ENCODE peak calls at places on chromosomes 13 and 19, in seven cellular contexts. Q is stomach, F is GM12892, U is esophagus squamous epithelium, V is Peyer's patch, I is transverse colon, Z is H54. G is an unnamed sample.

GRCh38 chr13:112756511-112756966 is 66.7 kb downstream of the ATP11A start:
- DNase-seq in Z (no peak), Q (no peak), F (no peak), U (no peak), I (no peak), V (no peak), G (no peak)

GRCh38 chr13:47337781-47338507 is 441.1 kb upstream of the HTR2A start:
- DNase-seq in U (no peak), Q (no peak), I (no peak), V (no peak), F (no peak), Z (no peak), G (no peak)

GRCh38 chr13:22740264-22740663 is 440.5 kb upstream of the SGCG start:
- DNase-seq in U (no peak), V (no peak), Z (no peak), I (no peak), F (no peak), Q (no peak), G (no peak)

GRCh38 chr19:35346193-35347052 is 1.3 kb upstream of the FFAR1 start:
- DNase-seq in Q (peak), U (no peak), V (peak), Z (no peak), I (peak), F (peak), G (no peak)

GRCh38 chr13:88066847-88067246 is 395.7 kb downstream of the SLITRK5 start:
- DNase-seq in F (no peak), I (no peak), V (no peak), U (no peak), Q (no peak), Z (no peak), G (no peak)

GRCh38 chr19:52010674-52011073 is 2.7 kb upstream of the ZNF615 start:
- DNase-seq in F (no peak), Z (no peak), U (no peak), V (no peak), I (no peak), Q (no peak), G (no peak)

GRCh38 chr19:38149597-38149996 is 74.4 kb downstream of the DPF1 start:
- DNase-seq in I (no peak), Z (no peak), V (no peak), Q (no peak), F (no peak), U (no peak), G (no peak)

GRCh38 chr19:35095667-35096368 is 19.8 kb upstream of the FXYD3 start:
- DNase-seq in F (no peak), I (no peak), V (no peak), Q (no peak), Z (no peak), U (no peak), G (no peak)

GRCh38 chr13:23098508-23098907 is 82.3 kb upstream of the SGCG start:
- DNase-seq in V (no peak), F (no peak), I (no peak), Q (no peak), Z (no peak), U (no peak), G (no peak)

GRCh38 chr19:16524991-16525734 is 17.1 kb downstream of the CHERP start:
- DNase-seq in U (no peak), F (no peak), I (no peak), Q (no peak), Z (no peak), V (no peak), G (no peak)

GRCh38 chr19:16527334-16527935 is 14.8 kb downstream of the CHERP start:
- DNase-seq in Z (no peak), F (no peak), V (no peak), U (no peak), I (no peak), Q (no peak), G (no peak)

GRCh38 chr19:16527971-16528521 is 14.2 kb downstream of the CHERP start:
- DNase-seq in Q (peak), U (no peak), V (peak), Z (no peak), F (no peak), I (no peak), G (no peak)

GRCh38 chr19:16522559-16523377 is 19.5 kb downstream of the CHERP start:
- DNase-seq in Q (no peak), U (no peak), Z (no peak), I (no peak), F (no peak), V (no peak), G (no peak)

DNA sequence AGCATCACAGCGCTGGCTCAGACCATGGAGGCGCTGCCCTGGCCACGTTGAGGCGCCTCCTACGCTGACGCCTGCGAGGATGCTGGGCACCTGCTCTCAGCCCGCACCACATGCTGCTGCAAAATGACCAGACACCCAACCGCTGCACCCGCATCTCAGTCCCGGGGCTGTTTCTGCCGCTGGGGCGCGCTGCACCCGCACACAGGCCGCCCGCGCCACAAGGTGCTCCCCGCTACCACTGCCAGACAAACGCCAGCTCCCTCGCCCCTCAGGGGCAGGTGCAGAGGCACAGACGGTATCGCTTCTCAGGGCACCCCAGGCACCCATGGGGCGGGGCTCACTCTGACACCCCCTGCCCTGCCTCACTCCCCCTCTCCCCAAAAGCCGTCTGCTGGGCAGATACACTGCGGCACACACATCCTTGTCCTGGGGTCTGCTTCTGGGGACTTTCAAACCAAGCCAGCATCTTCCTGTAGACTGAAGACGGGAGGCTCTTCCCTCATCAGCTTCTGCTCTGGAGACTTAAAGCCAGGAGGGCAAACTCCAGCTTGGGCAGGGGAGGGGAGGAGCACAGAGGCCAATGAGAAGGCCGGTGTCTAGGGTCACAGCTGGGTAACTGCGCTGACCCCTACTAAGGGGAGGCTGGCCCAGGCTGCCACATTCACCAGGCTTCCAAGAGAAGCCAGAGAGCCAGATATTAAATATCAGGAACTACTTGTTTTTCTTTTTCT is 16.3 kb downstream of the CHERP start:
- DNase-seq in V (no peak), I (no peak), Z (no peak), Q (no peak), F (no peak), U (no peak), G (no peak)
- TF ChIP-seq POLR2A in V (no peak), I (no peak), Z (no peak), Q (no peak), F (no peak), U (no peak), G (no peak)

GRCh38 chr19:3572855-3573161 is at the start of gene HMG20B:
- DNase-seq in V (no peak), F (no peak), I (no peak), U (no peak), Q (no peak), Z (no peak), G (no peak)

GRCh38 chr19:3575260-3575741 is 2.6 kb downstream of the HMG20B start:
- DNase-seq in I (no peak), Q (peak), Z (no peak), F (no peak), U (no peak), V (no peak), G (no peak)

GRCh38 chr19:3573162-3573857 is 566 bp downstream of the HMG20B start:
- DNase-seq in I (no peak), V (no peak), U (no peak), Q (peak), F (no peak), Z (no peak), G (no peak)

GRCh38 chr19:3572132-3572854 is 451 bp upstream of the HMG20B start:
- DNase-seq in U (peak), V (peak), I (peak), F (peak), Q (peak), Z (peak), G (peak)

GRCh38 chr19:3573858-3574637 is 1.3 kb downstream of the HMG20B start:
- DNase-seq in I (peak), Q (peak), V (peak), U (peak), F (peak), Z (peak), G (peak)
- TF ChIP-seq POLR2A in I (no peak), Q (no peak), V (no peak), U (no peak), F (no peak), Z (no peak), G (no peak)

GRCh38 chr19:4067396-4068057 is 828 bp upstream of the ZBTB7A start:
- DNase-seq in I (no peak), F (no peak), Q (no peak), U (no peak), Z (no peak), V (no peak), G (no peak)
- TF ChIP-seq POLR2A in I (peak), F (no peak), Q (no peak), U (peak), Z (no peak), V (peak), G (peak)

GRCh38 chr19:12035220-12036172 is at the start of gene ZNF433:
- DNase-seq in Z (peak), F (peak), I (peak), V (peak), U (no peak), Q (peak), G (peak)
- TF ChIP-seq POLR2A in Z (peak), F (peak), I (peak), V (no peak), U (peak), Q (no peak), G (peak)

DNA sequence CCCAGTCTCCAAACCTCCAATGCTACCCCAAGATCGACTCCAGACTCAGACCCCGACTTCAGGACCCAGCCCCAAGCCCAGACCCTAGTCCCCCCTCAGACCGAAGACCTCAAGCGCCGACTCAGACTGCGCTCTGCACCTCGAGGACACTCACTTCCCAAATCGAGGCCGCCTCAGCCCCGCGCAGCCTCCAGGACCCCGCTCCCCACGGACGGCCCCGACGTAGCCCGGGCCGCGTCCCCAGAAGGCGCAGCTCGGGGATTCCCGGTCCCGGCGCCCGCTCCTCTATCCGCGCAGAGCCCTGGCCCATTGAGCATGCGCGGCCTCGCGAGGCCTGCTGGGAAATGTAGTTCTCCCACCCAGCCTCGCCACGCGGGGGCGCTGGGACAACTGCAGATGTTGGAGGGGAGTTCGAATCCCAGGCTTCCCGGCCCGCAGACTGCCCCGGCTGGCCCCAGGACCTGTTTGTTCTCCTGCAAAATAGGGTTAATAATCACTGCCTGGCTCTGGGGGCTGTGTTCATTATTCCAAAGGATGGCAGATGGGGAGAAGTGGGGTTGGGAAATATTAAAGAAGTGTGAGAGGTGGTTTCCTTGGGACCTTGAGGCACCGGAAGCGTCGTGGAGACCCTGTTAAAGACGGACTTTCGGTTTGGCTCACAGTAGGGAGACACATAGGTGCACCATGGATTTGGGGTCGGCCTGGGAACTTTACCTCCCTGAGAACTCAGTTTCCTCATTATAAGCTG is at the start of gene APBA3:
- DNase-seq in I (peak), V (peak), F (peak), U (peak), Z (peak), Q (peak), G (peak)
- TF ChIP-seq POLR2A in I (peak), V (peak), F (peak), U (peak), Z (peak), Q (no peak), G (peak)

DNA sequence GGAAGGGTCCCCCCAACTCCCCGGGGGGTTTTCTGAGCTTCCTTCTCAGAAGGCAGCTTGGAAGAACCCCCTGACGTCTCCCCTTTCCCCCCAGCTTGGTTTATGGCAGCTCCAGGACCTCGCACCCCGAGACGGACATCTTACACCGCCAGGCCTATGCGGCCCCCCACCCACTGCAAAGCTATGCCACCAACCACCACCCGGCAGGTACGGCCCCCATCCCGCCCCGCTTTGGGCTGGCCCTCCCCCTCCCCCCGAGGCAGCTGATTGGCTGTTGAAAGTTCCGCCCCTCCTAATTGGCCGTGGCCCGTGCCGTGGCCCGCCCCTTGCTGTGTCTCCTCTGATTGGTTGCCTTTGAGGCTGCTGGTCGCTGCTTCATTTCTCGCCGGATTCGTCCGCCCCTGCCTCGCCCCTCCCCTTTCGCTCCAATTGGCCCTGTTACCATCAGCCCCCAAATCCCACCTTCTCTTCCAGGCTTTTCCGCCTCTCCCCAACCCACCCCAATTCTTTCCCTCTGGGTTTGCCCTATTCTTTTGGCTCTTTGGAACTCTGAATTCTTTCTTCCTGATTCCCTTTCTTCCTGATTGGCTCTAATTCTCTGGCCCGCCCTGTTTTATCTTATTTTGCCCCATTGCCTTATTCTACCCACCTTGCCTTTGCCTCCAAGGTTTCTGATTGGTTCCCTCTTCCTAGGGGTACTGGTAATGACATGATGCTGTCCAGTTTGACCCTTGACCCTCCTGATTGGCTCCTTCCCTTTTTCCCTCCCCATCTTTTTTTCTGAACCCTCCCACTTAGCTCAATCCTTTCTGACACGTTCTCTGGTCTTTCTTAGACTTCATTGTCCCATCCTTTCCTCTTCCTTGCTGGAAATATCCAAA is 2.5 kb downstream of the PRR12 start:
- DNase-seq in F (peak), Z (peak), I (peak), Q (peak), U (peak), V (peak), G (peak)
- TF ChIP-seq POLR2A in F (no peak), Z (no peak), I (no peak), Q (no peak), U (no peak), V (no peak), G (peak)

GRCh38 chr19:48878219-48879024 is 6.2 kb downstream of the PPP1R15A start:
- DNase-seq in Z (no peak), V (no peak), I (no peak), Q (peak), F (no peak), U (no peak), G (no peak)
- TF ChIP-seq POLR2A in Z (no peak), V (no peak), I (no peak), Q (no peak), F (peak), U (no peak), G (no peak)

G was measured in gastrocnemius medialis.